ENCODE peak calls at places on chromosomes 13 and 19, in five cellular contexts. F is lower leg skin, D is fibroblast of pulmonary artery, P is GDM1, A is cardiac muscle cell. H is an unnamed sample.

GRCh38 chr19:40612831-40613668 is 11.9 kb downstream of the LTBP4 start:
- DNase-seq in F (no peak), D (peak), P (peak), A (peak), H (peak)

GRCh38 chr13:50393641-50394040 is 378.4 kb downstream of the KCNRG start:
- DNase-seq in F (no peak), D (peak), P (no peak), A (peak), H (no peak)

GRCh38 chr13:68940049-68940448 is 1167.6 kb upstream of the ATXN8OS start:
- DNase-seq in F (no peak), D (no peak), P (no peak), A (no peak), H (no peak)

GRCh38 chr19:16025108-16026101 is 50.9 kb upstream of the TPM4 start:
- DNase-seq in F (no peak), D (peak), P (no peak), A (peak), H (peak)

GRCh38 chr13:105997436-105998232 is 537.8 kb downstream of the EFNB2 start:
- DNase-seq in F (no peak), D (peak), P (no peak), A (peak), H (no peak)

GRCh38 chr19:47699360-47699917 is 13.8 kb upstream of the EHD2 start:
- DNase-seq in F (no peak), D (peak), P (no peak), A (peak), H (peak)

GRCh38 chr19:30450945-30451344 is 78.8 kb downstream of the ZNF536 start:
- DNase-seq in F (no peak), D (no peak), P (no peak), A (no peak), H (no peak)

GRCh38 chr19:47111081-47111589 is 2.4 kb downstream of the ZC3H4 start:
- DNase-seq in F (no peak), D (no peak), P (no peak), A (no peak), H (peak)

GRCh38 chr19:51794865-51795490 is at the start of gene FPR3:
- DNase-seq in F (no peak), D (no peak), P (no peak), A (no peak), H (no peak)

H was measured in transverse colon.